ENCODE peak calls at places on chromosomes 4 and X, in eight cellular contexts. U, A, Y, G, H, D, N and S are unnamed samples.

GRCh38 chr4:78552398-78553396 is 1.1 kb downstream of the ANXA3 start:
- ATAC-seq in U (no peak), H (peak), Y (peak), D (no peak), N (peak), G (peak), A (peak), S (no peak)

GRCh38 chrX:136199365-136199764 is 51.8 kb downstream of the MAP7D3 start:
- ATAC-seq in G (no peak), N (peak), H (no peak), A (no peak), U (no peak), D (no peak), Y (no peak), S (no peak)

GRCh38 chr4:99324978-99325377 is 3.8 kb upstream of the ADH1B start:
- ATAC-seq in Y (peak), U (no peak), N (no peak), A (no peak), G (no peak), H (no peak), D (peak), S (no peak)

GRCh38 chr4:29310252-29310651 is 1409.9 kb upstream of the PCDH7 start:
- ATAC-seq in Y (no peak), A (no peak), H (no peak), D (no peak), U (no peak), G (no peak), N (no peak), S (no peak)

GRCh38 chr4:16713271-16713670 is 185.2 kb downstream of the LDB2 start:
- ATAC-seq in U (no peak), D (no peak), G (no peak), Y (no peak), H (no peak), A (no peak), N (no peak), S (no peak)

GRCh38 chr4:1255699-1256098 is 6.8 kb upstream of the CTBP1 start:
- ATAC-seq in N (no peak), H (no peak), Y (no peak), G (no peak), D (no peak), U (no peak), A (peak), S (no peak)

GRCh38 chrX:136275553-136275952 is 24.4 kb upstream of the MAP7D3 start:
- ATAC-seq in N (no peak), H (no peak), G (no peak), U (no peak), D (no peak), Y (peak), A (no peak), S (no peak)

GRCh38 chrX:120358687-120359086 is 3.2 kb upstream of the ATP1B4 start:
- ATAC-seq in D (no peak), Y (no peak), U (no peak), G (peak), H (no peak), A (peak), N (peak), S (no peak)

GRCh38 chr4:119832731-119833233 is 204.2 kb upstream of the PDE5A start:
- ATAC-seq in G (no peak), Y (no peak), H (no peak), U (no peak), N (no peak), A (no peak), D (no peak), S (no peak)

GRCh38 chr4:43132010-43132582 is 239.6 kb downstream of the GRXCR1 start:
- ATAC-seq in H (peak), G (no peak), Y (peak), A (no peak), N (peak), U (no peak), D (no peak), S (no peak)

GRCh38 chrX:99602107-99602506 is 808.0 kb downstream of the PCDH19 start:
- ATAC-seq in U (no peak), G (no peak), H (no peak), A (no peak), N (no peak), Y (no peak), D (no peak), S (no peak)

GRCh38 chrX:51420610-51421009 is 75.8 kb downstream of the NUDT11 start:
- ATAC-seq in U (peak), D (no peak), Y (peak), H (peak), G (peak), N (no peak), A (peak), S (no peak)